ENCODE peak calls at places on chromosomes 3 and 15, in seven cellular contexts. I, K, P, M, J, W and V are unnamed samples. For H3K27me3, the result is how much of the 10 kb centered on the place peaks cover.

GRCh38 chr3:136957751-136958288 is at the start of gene IL20RB:
- DNase-seq in I (peak), K (no peak), P (no peak), M (peak), J (no peak), W (no peak), V (no peak)

GRCh38 chr3:61796088-61796680 is 234.8 kb downstream of the PTPRG start:
- DNase-seq in I (no peak), K (no peak), P (no peak), M (no peak), J (no peak), W (no peak), V (no peak)

GRCh38 chr3:161339517-161340500 is 31.5 kb downstream of the SPTSSB start:
- DNase-seq in I (no peak), K (no peak), P (no peak), M (no peak), J (no peak), W (no peak), V (no peak)

GRCh38 chr3:140529096-140529495 is 148.8 kb upstream of the TRIM42 start:
- DNase-seq in I (no peak), K (no peak), P (no peak), M (no peak), J (no peak), W (no peak), V (no peak)

GRCh38 chr3:95356764-95357501 is 1294.1 kb downstream of the NSUN3 start:
- DNase-seq in I (no peak), K (no peak), P (no peak), M (no peak), J (no peak), W (no peak), V (no peak)

GRCh38 chr3:171306631-171307030 is 153.6 kb downstream of the TNIK start:
- DNase-seq in I (peak), K (no peak), P (peak), M (no peak), J (no peak), W (peak), V (peak)

GRCh38 chr3:53618946-53619345 is 124.5 kb downstream of the CACNA1D start:
- DNase-seq in I (no peak), K (no peak), P (no peak), M (no peak), J (no peak), W (no peak), V (no peak)

GRCh38 chr15:78914027-78914764 is 30.6 kb downstream of the CTSH start:
- DNase-seq in I (no peak), K (no peak), P (peak), M (no peak), J (no peak), W (no peak), V (peak)

GRCh38 chr15:89406756-89407650 is 72.4 kb upstream of the POLG start:
- DNase-seq in I (no peak), K (no peak), P (no peak), M (peak), J (no peak), W (no peak), V (no peak)
- H3K27me3 ChIP-seq in I (under half), K (under half), P (under half), M (half or more), J (half or more), W (half or more), V (under half)

GRCh38 chr15:68430471-68431036 is 1.4 kb downstream of the ITGA11 start:
- DNase-seq in I (no peak), K (no peak), P (peak), M (peak), J (no peak), W (no peak), V (no peak)

GRCh38 chr15:68431037-68431791 is 749 bp downstream of the ITGA11 start:
- DNase-seq in I (peak), K (no peak), P (peak), M (peak), J (peak), W (peak), V (no peak)

GRCh38 chr15:68427961-68428360 is 4.0 kb downstream of the ITGA11 start:
- DNase-seq in I (no peak), K (no peak), P (peak), M (no peak), J (no peak), W (no peak), V (no peak)

GRCh38 chr15:68428431-68428940 is 3.5 kb downstream of the ITGA11 start:
- DNase-seq in I (no peak), K (no peak), P (peak), M (no peak), J (no peak), W (no peak), V (no peak)

GRCh38 chr15:68429691-68430470 is 2.1 kb downstream of the ITGA11 start:
- DNase-seq in I (no peak), K (no peak), P (peak), M (peak), J (no peak), W (no peak), V (no peak)
- H3K27me3 ChIP-seq in I (under half), K (under half), P (under half), M (under half), J (half or more), W (under half), V (under half)

GRCh38 chr3:24523195-24523594 is 28.5 kb upstream of the THRB start:
- DNase-seq in I (no peak), K (no peak), P (no peak), M (no peak), J (no peak), W (no peak), V (no peak)

GRCh38 chr3:24520941-24521305 is 26.3 kb upstream of the THRB start:
- DNase-seq in I (no peak), K (no peak), P (no peak), M (no peak), J (no peak), W (no peak), V (no peak)

GRCh38 chr3:24521306-24522154 is 26.9 kb upstream of the THRB start:
- DNase-seq in I (peak), K (no peak), P (peak), M (peak), J (peak), W (peak), V (no peak)

GRCh38 chr3:24523988-24524727 is 29.5 kb upstream of the THRB start:
- DNase-seq in I (no peak), K (no peak), P (no peak), M (no peak), J (no peak), W (no peak), V (no peak)

DNA sequence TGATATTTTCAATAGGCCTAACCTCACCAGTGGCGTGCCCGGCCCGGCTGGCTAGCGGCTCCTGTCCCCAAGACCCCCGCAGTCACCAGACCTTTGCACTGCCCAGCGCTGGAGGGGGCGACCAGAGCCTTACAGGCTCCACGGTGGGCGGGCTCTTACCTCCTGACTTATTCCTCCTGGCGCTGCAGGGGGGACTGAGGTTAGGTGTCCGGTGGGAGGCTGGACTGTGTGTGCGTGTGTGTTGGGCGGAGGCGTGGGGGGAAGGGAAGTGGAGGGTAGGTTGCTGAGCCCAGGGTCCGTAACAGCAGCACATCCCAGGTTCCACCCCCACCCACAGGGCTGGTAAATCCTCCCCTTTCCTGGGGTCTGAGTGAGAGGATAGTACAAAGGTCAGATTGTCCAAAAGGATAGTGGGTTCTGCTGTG is 27.5 kb upstream of the THRB start:
- DNase-seq in I (no peak), K (no peak), P (no peak), M (peak), J (peak), W (no peak), V (no peak)
- H3K27me3 ChIP-seq in I (under half), K (under half), P (under half), M (under half), J (under half), W (under half), V (under half)

GRCh38 chr15:89745131-89745530 is 5.9 kb downstream of the MESP1 start:
- DNase-seq in I (no peak), K (no peak), P (no peak), M (no peak), J (no peak), W (no peak), V (no peak)
- H3K27me3 ChIP-seq in I (under half), K (under half), P (under half), M (under half), J (under half), W (under half), V (under half)

GRCh38 chr3:132038198-132038825 is 3.5 kb upstream of the CPNE4 start:
- DNase-seq in I (no peak), K (no peak), P (no peak), M (no peak), J (no peak), W (no peak), V (no peak)

GRCh38 chr3:132033471-132033870 is 1.3 kb downstream of the CPNE4 start:
- DNase-seq in I (no peak), K (no peak), P (no peak), M (no peak), J (no peak), W (no peak), V (no peak)

GRCh38 chr3:132034097-132034485 is 723 bp downstream of the CPNE4 start:
- DNase-seq in I (no peak), K (no peak), P (no peak), M (peak), J (no peak), W (no peak), V (no peak)

GRCh38 chr3:132032959-132033358 is 1.9 kb downstream of the CPNE4 start:
- DNase-seq in I (no peak), K (no peak), P (no peak), M (no peak), J (peak), W (no peak), V (peak)

DNA sequence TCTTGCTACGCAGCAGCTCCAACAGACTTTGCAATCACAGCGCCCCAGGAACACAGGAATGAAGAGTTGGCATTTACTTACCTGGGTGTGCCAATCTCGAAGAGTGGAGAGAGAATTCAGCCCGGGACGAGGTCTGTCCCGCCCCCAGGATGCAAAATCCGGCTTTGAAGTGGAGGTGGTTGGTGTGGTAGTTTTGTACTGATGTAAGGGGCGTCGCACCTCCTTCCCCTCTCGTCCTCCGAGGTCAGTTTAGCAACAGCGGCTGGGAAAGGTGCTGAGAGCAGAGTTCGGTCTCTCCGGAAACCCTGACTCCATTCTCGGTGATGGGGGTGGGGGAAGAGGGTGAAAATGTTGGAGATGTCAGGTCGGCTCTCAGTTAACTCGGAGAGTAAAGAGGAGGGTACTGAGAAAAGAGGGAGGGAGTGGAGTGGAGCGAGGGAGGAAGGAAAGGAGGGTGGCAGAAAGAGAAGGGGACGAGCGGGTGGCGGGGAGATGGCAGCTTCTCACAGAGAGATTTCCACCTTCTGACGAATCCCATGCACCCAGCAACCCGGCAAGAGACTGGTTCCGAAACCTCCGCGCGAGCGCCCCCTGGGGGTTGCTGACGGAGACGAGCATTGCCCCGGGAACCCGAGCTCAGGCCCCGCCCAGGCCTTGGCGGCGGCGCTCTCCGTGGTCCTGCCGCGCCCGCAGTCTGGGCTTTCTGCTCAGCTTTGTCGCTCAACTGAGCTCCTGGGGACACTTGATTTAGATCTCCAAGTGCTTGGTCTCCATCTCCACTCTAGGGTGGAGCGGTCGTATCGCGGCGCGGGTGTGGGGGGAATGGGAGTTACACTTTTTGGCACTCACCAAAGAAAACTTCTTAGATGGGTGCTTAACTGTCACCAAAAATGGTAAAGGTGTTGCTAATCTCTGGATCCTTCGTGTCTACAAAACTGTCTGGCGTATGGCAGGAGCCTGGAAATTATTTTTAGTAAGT is at the start of gene CPNE4:
- DNase-seq in I (peak), K (peak), P (peak), M (peak), J (peak), W (peak), V (peak)
- H3K27me3 ChIP-seq in I (under half), K (under half), P (under half), M (under half), J (half or more), W (half or more), V (under half)